ENCODE peak calls at places on chromosomes 1 and 21, in eight cellular contexts. X is NCI-H524; S is iPS-NIHi11; R is nephron progenitor cell; M is NCI-H345; D is HTR-8/SVneo; P is CD8-positive, alpha-beta memory T cell; N is AG10803. K is an unnamed sample.

GRCh38 chr1:151511636-151512215 is 539 bp downstream of the CGN start:
- DNase-seq in D (no peak), S (no peak), N (no peak), X (peak), M (peak), P (peak), R (peak), K (peak)

GRCh38 chr1:30912203-30912602 is 3.6 kb upstream of the SDC3 start:
- DNase-seq in N (no peak), P (no peak), X (no peak), D (no peak), S (no peak), M (no peak), R (no peak), K (peak)

GRCh38 chr1:63621698-63622097 is 28.5 kb downstream of the PGM1 start:
- DNase-seq in M (no peak), D (no peak), N (peak), P (no peak), S (no peak), R (no peak), X (no peak), K (no peak)

GRCh38 chr1:31101147-31101502 is 35.6 kb upstream of the PUM1 start:
- DNase-seq in X (no peak), R (no peak), M (peak), D (peak), P (no peak), N (peak), S (no peak), K (no peak)

GRCh38 chr21:32562915-32563314 is 22.4 kb downstream of the TCP10L start:
- DNase-seq in D (no peak), M (no peak), X (no peak), N (no peak), R (no peak), P (no peak), S (no peak), K (no peak)

GRCh38 chr1:115275216-115275615 is 62.8 kb downstream of the NGF start:
- DNase-seq in M (no peak), S (peak), P (no peak), D (peak), X (peak), N (no peak), R (no peak), K (no peak)

GRCh38 chr1:153928776-153929432 is 6.1 kb upstream of the GATAD2B start:
- DNase-seq in N (peak), S (no peak), R (no peak), M (no peak), D (no peak), X (no peak), P (no peak), K (no peak)

GRCh38 chr1:227767401-227768396 is 32.5 kb downstream of the SNAP47 start:
- DNase-seq in N (no peak), S (no peak), D (no peak), R (no peak), P (no peak), X (no peak), M (no peak), K (no peak)

GRCh38 chr1:245334827-245335490 is 180.2 kb downstream of the KIF26B start:
- DNase-seq in N (no peak), S (no peak), R (no peak), X (no peak), P (no peak), D (no peak), M (no peak), K (no peak)

GRCh38 chr1:69492286-69492685 is 75.4 kb upstream of the LRRC7 start:
- DNase-seq in M (no peak), D (peak), P (no peak), X (no peak), N (peak), S (no peak), R (no peak), K (no peak)

GRCh38 chr1:89149229-89149628 is 23.3 kb upstream of the GBP2 start:
- DNase-seq in P (no peak), R (peak), X (no peak), S (peak), N (peak), M (no peak), D (no peak), K (peak)

GRCh38 chr1:245197911-245198379 is 43.2 kb downstream of the KIF26B start:
- DNase-seq in R (no peak), X (no peak), D (no peak), S (no peak), N (peak), P (no peak), M (no peak), K (no peak)

GRCh38 chr1:30551603-30552002 is 171.8 kb downstream of the MATN1 start:
- DNase-seq in M (no peak), P (no peak), S (no peak), R (no peak), N (no peak), D (no peak), X (no peak), K (no peak)